ENCODE peak calls at places on chromosome 19, in four cellular contexts. One of them, this sample, is unnamed.

GRCh38 chr19:48239582-48240141 is 16.1 kb downstream of the CARD8 start:
- DNase-seq in uterus: no peak
- DNase-seq in colonic mucosa: no peak
- DNase-seq in HL-60: no peak
- DNase-seq in this sample: no peak

GRCh38 chr19:5049561-5049960 is 80.6 kb downstream of the KDM4B start:
- DNase-seq in HL-60: no peak
- DNase-seq in colonic mucosa: no peak
- DNase-seq in uterus: no peak
- DNase-seq in this sample: no peak

GRCh38 chr19:16168465-16169081 is 4.8 kb downstream of the CIB3 start:
- DNase-seq in colonic mucosa: no peak
- DNase-seq in HL-60: no peak
- DNase-seq in uterus: no peak
- DNase-seq in this sample: no peak

GRCh38 chr19:16896913-16897571 is 8.2 kb downstream of the F2RL3 start:
- DNase-seq in colonic mucosa: peak
- DNase-seq in uterus: peak
- DNase-seq in HL-60: peak
- DNase-seq in this sample: peak

GRCh38 chr19:23116802-23117571 is at the start of gene ZNF730:
- DNase-seq in HL-60: no peak
- DNase-seq in uterus: peak
- DNase-seq in colonic mucosa: peak
- DNase-seq in this sample: no peak

GRCh38 chr19:38213911-38214625 is 10.0 kb downstream of the DPF1 start:
- DNase-seq in uterus: no peak
- DNase-seq in colonic mucosa: no peak
- DNase-seq in HL-60: no peak
- DNase-seq in this sample: no peak

GRCh38 chr19:30266687-30267086 is 105.5 kb upstream of the ZNF536 start:
- DNase-seq in uterus: no peak
- DNase-seq in colonic mucosa: no peak
- DNase-seq in HL-60: no peak
- DNase-seq in this sample: no peak

GRCh38 chr19:35775298-35776101 is at the start of gene ARHGAP33:
- DNase-seq in colonic mucosa: peak
- DNase-seq in uterus: peak
- DNase-seq in HL-60: peak
- DNase-seq in this sample: peak

GRCh38 chr19:20038358-20039202 is 725 bp downstream of the ZNF682 start:
- DNase-seq in HL-60: no peak
- DNase-seq in colonic mucosa: no peak
- DNase-seq in uterus: no peak
- DNase-seq in this sample: no peak

GRCh38 chr19:16834747-16835146 is 5.5 kb downstream of the SIN3B start:
- DNase-seq in colonic mucosa: no peak
- DNase-seq in HL-60: no peak
- DNase-seq in uterus: no peak
- DNase-seq in this sample: no peak

GRCh38 chr19:15401397-15401710 is 17.4 kb downstream of the AKAP8L start:
- DNase-seq in HL-60: no peak
- DNase-seq in uterus: no peak
- DNase-seq in colonic mucosa: no peak
- DNase-seq in this sample: peak

GRCh38 chr19:52871466-52871865 is 14.0 kb upstream of the ZNF468 start:
- DNase-seq in HL-60: no peak
- DNase-seq in colonic mucosa: no peak
- DNase-seq in uterus: no peak
- DNase-seq in this sample: no peak

GRCh38 chr19:57374179-57374578 is 10.8 kb downstream of the TRAPPC2B start:
- DNase-seq in colonic mucosa: no peak
- DNase-seq in HL-60: no peak
- DNase-seq in uterus: no peak
- DNase-seq in this sample: no peak

GRCh38 chr19:58407658-58408151 is 744 bp upstream of the ZNF584 start:
- DNase-seq in colonic mucosa: no peak
- DNase-seq in HL-60: no peak
- DNase-seq in uterus: no peak
- DNase-seq in this sample: no peak

DNA sequence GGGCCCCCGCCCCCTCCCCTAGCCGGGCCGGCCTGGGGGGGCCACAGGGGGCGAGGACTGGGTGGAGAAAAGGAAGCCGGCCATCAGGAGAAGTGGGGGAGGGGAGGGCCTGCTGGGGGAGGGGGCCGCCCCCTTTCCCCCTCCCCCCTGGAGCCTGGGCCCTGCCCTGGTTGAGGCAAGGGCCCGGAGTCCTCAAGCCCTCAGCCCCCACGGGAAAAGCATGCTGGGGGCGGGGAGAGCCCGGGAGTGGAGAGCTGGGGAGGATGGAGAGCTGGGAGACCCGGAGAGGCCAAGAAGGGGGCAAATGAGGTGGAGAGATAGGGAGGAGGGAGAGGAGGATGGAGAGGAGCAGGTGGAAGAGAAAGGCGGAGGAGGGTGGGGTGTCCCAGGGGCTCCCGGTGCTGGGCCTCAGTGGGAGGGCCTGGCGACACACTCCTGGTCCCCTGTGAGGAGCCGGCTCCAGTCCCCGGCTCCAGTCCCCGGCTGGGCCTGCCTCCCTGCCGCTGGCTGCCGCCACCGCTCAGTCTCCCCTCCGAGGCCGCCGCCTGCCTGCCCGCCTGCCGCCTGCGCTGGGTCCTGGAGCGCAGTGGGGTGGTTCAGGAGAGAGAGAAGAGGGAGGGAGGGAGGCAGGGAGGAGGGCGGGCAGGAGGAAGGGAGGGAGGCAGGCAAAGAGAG is at the start of gene GRIK5:
- DNase-seq in uterus: no peak
- DNase-seq in colonic mucosa: no peak
- DNase-seq in HL-60: no peak
- DNase-seq in this sample: no peak
- H3K27ac ChIP-seq in uterus: no peak
- H3K27ac ChIP-seq in colonic mucosa: no peak
- H3K27ac ChIP-seq in HL-60: no peak
- H3K27ac ChIP-seq in this sample: no peak

GRCh38 chr19:50152578-50152977 is 10.5 kb downstream of the IZUMO2 start:
- DNase-seq in colonic mucosa: no peak
- DNase-seq in uterus: no peak
- DNase-seq in HL-60: no peak
- DNase-seq in this sample: no peak

GRCh38 chr19:50159078-50159477 is 4.0 kb downstream of the IZUMO2 start:
- DNase-seq in colonic mucosa: no peak
- DNase-seq in uterus: no peak
- DNase-seq in HL-60: no peak
- DNase-seq in this sample: no peak

GRCh38 chr19:50154529-50154928 is 8.6 kb downstream of the IZUMO2 start:
- DNase-seq in colonic mucosa: no peak
- DNase-seq in uterus: no peak
- DNase-seq in HL-60: no peak
- DNase-seq in this sample: no peak

GRCh38 chr19:50158577-50158976 is 4.5 kb downstream of the IZUMO2 start:
- DNase-seq in uterus: no peak
- DNase-seq in colonic mucosa: no peak
- DNase-seq in HL-60: no peak
- DNase-seq in this sample: no peak

DNA sequence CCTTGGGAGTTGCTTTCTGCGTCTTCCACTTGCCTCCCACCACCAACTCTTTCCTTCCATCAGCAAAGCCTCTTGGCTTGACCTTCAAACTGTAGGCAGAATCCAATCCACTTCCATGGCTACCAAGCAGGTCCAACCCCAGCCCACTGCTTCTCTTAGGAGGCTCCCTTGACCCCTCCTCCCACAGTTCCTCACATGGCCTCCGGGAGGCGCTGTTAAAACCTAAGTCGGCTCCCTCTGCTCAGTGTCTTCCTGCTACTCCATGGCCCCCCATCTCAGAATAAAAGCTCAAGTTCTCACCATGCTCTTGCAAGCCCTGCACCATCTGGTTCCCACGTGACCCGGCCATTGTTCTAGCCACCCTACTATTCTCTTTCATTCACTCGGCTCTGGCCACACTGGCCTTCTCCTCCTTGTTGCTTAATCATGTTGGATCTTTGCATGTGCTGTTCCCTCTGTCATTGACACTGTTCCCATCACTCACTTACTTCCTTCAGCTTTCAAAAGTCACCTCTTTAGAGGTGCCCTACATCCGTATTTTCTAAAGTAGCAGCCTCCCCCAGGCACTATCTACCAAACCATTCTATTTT is 7.5 kb downstream of the IZUMO2 start:
- DNase-seq in colonic mucosa: no peak
- DNase-seq in uterus: no peak
- DNase-seq in HL-60: no peak
- DNase-seq in this sample: no peak
- TF ChIP-seq CTCF in colonic mucosa: no peak
- TF ChIP-seq CTCF in uterus: no peak
- TF ChIP-seq CTCF in HL-60: no peak
- TF ChIP-seq CTCF in this sample: no peak

GRCh38 chr19:33802801-33803200 is 6.1 kb downstream of the KCTD15 start:
- DNase-seq in uterus: no peak
- DNase-seq in HL-60: no peak
- DNase-seq in colonic mucosa: no peak
- DNase-seq in this sample: no peak
- H3K27ac ChIP-seq in uterus: no peak
- H3K27ac ChIP-seq in HL-60: no peak
- H3K27ac ChIP-seq in colonic mucosa: no peak
- H3K27ac ChIP-seq in this sample: no peak

GRCh38 chr19:32354345-32354744 is 8.9 kb downstream of the ZNF507 start:
- DNase-seq in colonic mucosa: no peak
- DNase-seq in HL-60: no peak
- DNase-seq in uterus: no peak
- DNase-seq in this sample: no peak

GRCh38 chr19:32355309-32355708 is 9.9 kb downstream of the ZNF507 start:
- DNase-seq in colonic mucosa: no peak
- DNase-seq in HL-60: no peak
- DNase-seq in uterus: no peak
- DNase-seq in this sample: no peak

GRCh38 chr19:32359581-32359980 is 14.2 kb downstream of the ZNF507 start:
- DNase-seq in colonic mucosa: no peak
- DNase-seq in HL-60: no peak
- DNase-seq in uterus: no peak
- DNase-seq in this sample: no peak

GRCh38 chr19:32358311-32358710 is 12.9 kb downstream of the ZNF507 start:
- DNase-seq in uterus: no peak
- DNase-seq in HL-60: no peak
- DNase-seq in colonic mucosa: no peak
- DNase-seq in this sample: no peak

GRCh38 chr19:32357720-32358119 is 12.3 kb downstream of the ZNF507 start:
- DNase-seq in uterus: no peak
- DNase-seq in HL-60: no peak
- DNase-seq in colonic mucosa: no peak
- DNase-seq in this sample: no peak
- TF ChIP-seq CTCF in uterus: no peak
- TF ChIP-seq CTCF in HL-60: no peak
- TF ChIP-seq CTCF in colonic mucosa: no peak
- TF ChIP-seq CTCF in this sample: no peak

GRCh38 chr19:39390759-39391592 is at the start of the genes MED29 and PAF1:
- DNase-seq in HL-60: peak
- DNase-seq in colonic mucosa: peak
- DNase-seq in uterus: peak
- DNase-seq in this sample: peak
- H3K27ac ChIP-seq in HL-60: peak
- H3K27ac ChIP-seq in colonic mucosa: peak
- H3K27ac ChIP-seq in uterus: peak
- H3K27ac ChIP-seq in this sample: peak

This sample was measured in Peyer's patch.